ENCODE peak calls at places on chromosomes 11 and 22, in four cellular contexts. Y is K562, H is GM12878, A is HepG2. Q is an unnamed sample.

GRCh38 chr11:114133548-114134329 is 74.2 kb downstream of the ZBTB16 start:
- DNase-seq in Y (no peak), H (no peak), A (no peak), Q (no peak)

GRCh38 chr11:132125855-132126841 is 755.7 kb downstream of the NTM start:
- DNase-seq in Y (no peak), H (no peak), A (no peak), Q (no peak)

GRCh38 chr11:132123854-132124835 is 753.7 kb downstream of the NTM start:
- DNase-seq in Y (no peak), H (peak; percentile 28), A (no peak), Q (no peak)

GRCh38 chr11:112724194-112724790 is 236.9 kb upstream of the NCAM1 start:
- DNase-seq in Y (no peak), H (no peak), A (no peak), Q (no peak)

GRCh38 chr11:44904261-44905080 is 46.2 kb downstream of the TP53I11 start:
- DNase-seq in Y (no peak), H (no peak), A (no peak), Q (no peak)

GRCh38 chr11:87972133-87972532 is 203.1 kb downstream of the RAB38 start:
- DNase-seq in Y (no peak), H (no peak), A (no peak), Q (no peak)

GRCh38 chr22:35172452-35172851 is 84.8 kb upstream of the HMGXB4 start:
- DNase-seq in Y (no peak), H (no peak), A (no peak), Q (no peak)

GRCh38 chr11:78764946-78765345 is 190.3 kb upstream of the NARS2 start:
- DNase-seq in Y (no peak), H (no peak), A (no peak), Q (no peak)

GRCh38 chr11:75301602-75302345 is 49.7 kb downstream of the ARRB1 start:
- DNase-seq in Y (no peak), H (no peak), A (no peak), Q (no peak)

GRCh38 chr11:109696191-109696897 is 274.4 kb downstream of the C11orf87 start:
- DNase-seq in Y (no peak), H (no peak), A (no peak), Q (no peak)

GRCh38 chr22:29719894-29720645 is at the start of gene CABP7:
- DNase-seq in Y (no peak), H (no peak), A (no peak), Q (peak; percentile 57)

GRCh38 chr11:94885133-94885532 is 88.2 kb downstream of the CWC15 start:
- DNase-seq in Y (no peak), H (peak; percentile 31), A (no peak), Q (peak; percentile 2)

GRCh38 chr11:75792127-75792731 is 22.8 kb upstream of the UVRAG start:
- DNase-seq in Y (no peak), H (no peak), A (no peak), Q (no peak)

GRCh38 chr11:35038211-35038930 is 100.6 kb upstream of the CD44 start:
- DNase-seq in Y (peak; percentile 43), H (no peak), A (no peak), Q (no peak)

GRCh38 chr11:103035656-103036434 is 56.1 kb downstream of the DCUN1D5 start:
- DNase-seq in Y (peak; percentile 36), H (peak; percentile 55), A (peak; percentile 53), Q (peak; percentile 45)

GRCh38 chr11:132471491-132471890 is 1060.8 kb downstream of the OPCML start:
- DNase-seq in Y (no peak), H (no peak), A (no peak), Q (no peak)

GRCh38 chr11:119615003-119615878 is 113.8 kb downstream of the NECTIN1 start:
- DNase-seq in Y (no peak), H (peak; percentile 48), A (peak; percentile 83), Q (no peak)

GRCh38 chr11:16158426-16158994 is 197.8 kb downstream of the SOX6 start:
- DNase-seq in Y (no peak), H (no peak), A (no peak), Q (no peak)

GRCh38 chr11:134119094-134119493 is 50.2 kb downstream of the JAM3 start:
- DNase-seq in Y (no peak), H (no peak), A (no peak), Q (no peak)

GRCh38 chr22:35697142-35697541 is 20.5 kb upstream of the APOL5 start:
- DNase-seq in Y (no peak), H (no peak), A (no peak), Q (no peak)

GRCh38 chr22:39999144-39999757 is 4.5 kb downstream of the FAM83F start:
- DNase-seq in Y (peak; percentile 87), H (no peak), A (peak; percentile 27), Q (no peak)

GRCh38 chr11:74506823-74507222 is 13.3 kb upstream of the LIPT2 start:
- DNase-seq in Y (no peak), H (no peak), A (no peak), Q (no peak)

GRCh38 chr22:47177334-47177815 is 414.9 kb downstream of the TBC1D22A start:
- DNase-seq in Y (no peak), H (no peak), A (no peak), Q (no peak)

GRCh38 chr11:111531687-111532364 is 8.7 kb upstream of the LAYN start:
- DNase-seq in Y (no peak), H (peak; percentile 8), A (no peak), Q (no peak)

GRCh38 chr22:25219211-25219689 is at the start of gene CRYBB2:
- DNase-seq in Y (no peak), H (no peak), A (no peak), Q (no peak)

GRCh38 chr11:39236916-39237315 is 2222.5 kb downstream of the LRRC4C start:
- DNase-seq in Y (no peak), H (no peak), A (no peak), Q (no peak)

GRCh38 chr11:118928108-118928869 is 2.6 kb upstream of the BCL9L start:
- DNase-seq in Y (peak; percentile 99), H (peak; percentile 67), A (peak; percentile 87), Q (peak; percentile 93)

GRCh38 chr22:32044913-32045312 is 1.9 kb downstream of the SLC5A1 start:
- DNase-seq in Y (no peak), H (no peak), A (no peak), Q (no peak)

GRCh38 chr22:32044477-32044876 is 1.4 kb downstream of the SLC5A1 start:
- DNase-seq in Y (no peak), H (no peak), A (no peak), Q (no peak)

GRCh38 chr22:32043391-32043790 is 330 bp downstream of the SLC5A1 start:
- DNase-seq in Y (no peak), H (no peak), A (no peak), Q (no peak)

GRCh38 chr22:32040324-32040904 is 2.6 kb upstream of the SLC5A1 start:
- DNase-seq in Y (no peak), H (no peak), A (no peak), Q (no peak)

DNA sequence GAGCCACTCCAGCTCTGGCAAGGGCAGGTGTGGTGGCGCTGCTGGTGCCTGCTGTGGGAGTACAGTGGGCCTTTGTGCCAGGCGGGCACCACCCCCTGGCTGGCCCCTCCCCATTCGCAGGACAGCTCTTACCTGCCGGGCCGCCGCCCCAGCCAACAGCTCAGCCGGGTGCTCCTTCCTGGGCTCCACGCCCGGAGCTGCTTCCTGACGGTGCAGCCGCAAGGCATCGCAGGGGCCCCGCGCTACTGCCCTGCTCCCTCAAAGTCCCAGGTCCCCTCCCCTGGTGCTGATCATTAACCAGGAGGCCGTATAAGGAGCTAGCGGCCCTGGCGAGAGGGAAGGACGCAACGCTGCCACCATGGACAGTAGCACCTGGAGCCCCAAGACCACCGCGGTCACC is at the start of gene SLC5A1:
- DNase-seq in Y (no peak), H (no peak), A (no peak), Q (no peak)
- TF ChIP-seq FOXK2 in Y (no peak), H (no peak), A (no peak), Q (no peak)

DNA sequence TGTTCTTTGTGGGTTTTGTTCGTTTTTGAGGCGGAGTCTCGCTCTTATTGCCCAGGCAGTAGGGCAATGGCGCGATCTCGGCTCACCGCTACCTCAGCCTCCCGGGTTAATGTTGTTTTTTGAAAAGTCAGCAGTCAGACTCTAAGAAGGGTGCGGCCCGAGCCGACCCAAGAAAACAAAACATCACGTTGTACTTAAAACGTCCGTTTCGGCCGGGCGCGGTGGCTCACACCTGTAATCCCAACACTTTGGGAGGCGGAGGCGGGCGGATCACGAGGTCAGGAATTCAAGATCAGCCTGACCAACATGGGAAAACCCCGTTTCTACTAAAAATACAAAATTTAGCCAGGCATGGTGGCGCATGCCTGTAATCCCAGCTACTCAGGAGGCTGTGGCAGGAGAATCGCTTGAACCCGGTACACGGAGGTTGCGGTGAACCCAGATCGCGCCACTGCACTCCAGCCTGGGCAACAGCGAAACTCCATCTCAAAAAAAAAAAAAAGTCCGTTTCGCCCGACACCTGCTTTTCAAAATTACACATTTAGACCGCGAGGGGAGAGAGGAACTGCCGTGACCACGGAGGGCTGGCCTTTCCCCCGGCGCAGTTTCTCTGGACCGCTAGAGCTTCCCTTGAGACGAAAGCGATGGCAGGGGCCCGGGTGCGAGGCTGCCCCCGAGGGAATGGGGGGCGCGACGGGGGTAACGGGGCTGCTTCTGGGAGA is 636 bp downstream of the CD59 start:
- DNase-seq in Y (peak; percentile 32), H (peak; percentile 37), A (peak; percentile 34), Q (peak; percentile 41)
- TF ChIP-seq FOXK2 in Y (no peak), H (no peak), A (no peak), Q (no peak)

DNA sequence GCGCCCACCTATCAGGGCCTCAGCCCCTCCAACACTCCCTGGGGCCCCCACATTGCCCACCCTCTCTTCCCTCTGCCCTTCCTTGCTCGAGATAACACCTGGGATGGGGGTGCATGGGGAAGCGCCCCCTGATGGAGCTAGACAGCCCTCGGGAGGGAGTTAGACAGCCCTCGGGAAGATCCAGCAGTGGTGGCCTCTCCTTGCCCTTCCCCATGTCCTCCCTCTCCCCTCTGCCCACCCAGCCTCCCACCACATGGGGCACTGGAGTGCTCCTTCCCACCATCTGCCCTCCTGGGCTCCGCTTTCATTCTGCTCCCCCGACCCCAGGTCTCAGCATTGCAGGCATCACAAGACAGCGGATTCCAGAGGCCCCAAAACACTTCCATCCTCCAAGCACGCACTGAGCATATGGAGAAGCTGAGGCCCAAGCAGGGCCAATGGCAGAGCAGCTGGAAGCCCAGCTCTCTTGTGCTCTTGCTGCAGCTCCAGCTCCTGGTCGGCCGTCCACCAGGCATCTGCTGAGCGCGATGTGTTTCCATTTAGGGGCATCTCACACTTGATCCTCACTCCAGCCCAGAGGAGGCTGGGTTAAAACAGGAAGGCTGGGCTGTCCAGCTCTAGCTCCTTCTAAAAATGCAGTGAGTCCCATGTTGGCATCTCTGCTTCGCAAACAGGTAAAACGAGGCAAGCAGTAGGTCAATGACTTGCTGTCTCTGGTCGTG is 65.6 kb downstream of the IGLL1 start:
- DNase-seq in Y (no peak), H (no peak), A (no peak), Q (no peak)
- TF ChIP-seq FOXK2 in Y (no peak), H (no peak), A (no peak), Q (no peak)

DNA sequence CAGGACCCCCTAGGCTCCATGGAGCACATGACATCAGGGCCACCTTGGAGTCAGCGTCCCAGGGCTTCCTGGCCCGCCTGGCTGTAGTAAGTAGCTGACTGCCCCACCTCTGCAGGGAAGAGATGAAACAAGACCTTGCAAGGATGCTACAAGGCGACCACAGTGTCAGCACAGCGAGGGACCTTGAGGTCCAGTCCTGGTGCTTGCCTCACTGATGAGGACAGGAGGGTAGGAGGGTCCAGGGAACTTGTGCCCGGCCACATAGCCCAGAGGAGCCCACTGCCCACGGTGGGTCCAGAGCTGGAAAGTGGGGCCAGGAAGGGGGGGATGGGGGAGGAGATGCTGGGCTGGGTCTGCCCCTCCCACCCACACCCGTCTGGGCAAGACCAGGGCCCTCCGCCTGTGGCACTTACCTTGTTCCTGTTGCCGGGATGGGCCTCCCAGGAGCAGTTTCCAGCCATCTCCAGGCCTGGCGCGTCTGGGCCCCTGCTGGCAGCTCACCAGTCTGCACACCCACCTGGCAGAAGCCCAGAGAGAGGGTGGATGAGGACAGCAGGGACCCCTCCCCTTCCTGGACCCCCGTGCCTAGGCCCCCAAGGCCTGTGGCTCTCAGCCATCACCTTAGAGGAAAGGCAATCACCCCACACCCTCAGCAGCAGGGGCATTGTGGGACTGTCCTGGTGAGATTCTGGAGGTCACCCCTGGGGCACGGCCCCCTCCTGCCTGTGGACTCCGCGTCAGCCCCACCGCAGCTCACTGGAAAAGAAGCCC is 3.4 kb downstream of the MRGPRF start:
- DNase-seq in Y (no peak), H (no peak), A (no peak), Q (no peak)
- TF ChIP-seq FOXK2 in Y (no peak), H (no peak), A (no peak), Q (no peak)